ENCODE peak calls at places on chromosomes 7 and 10, in nine cellular contexts. U is esophagus squamous epithelium, P is IMR-90, A is adrenal gland, L is prostate gland, D is heart left ventricle, X is body of pancreas, R is A549, J is NB4. H is an unnamed sample.

GRCh38 chr10:102434251-102434913 is 2.0 kb upstream of the CUEDC2 start:
- DNase-seq in U (no peak), P (peak), A (peak), L (no peak), D (no peak), X (no peak), R (no peak), J (peak), H (no peak)

GRCh38 chr10:26232174-26232573 is 15.6 kb downstream of the GAD2 start:
- DNase-seq in U (no peak), P (no peak), A (no peak), L (no peak), D (no peak), X (no peak), R (no peak), J (no peak), H (no peak)

GRCh38 chr10:44811072-44811471 is 100.1 kb upstream of the TMEM72 start:
- DNase-seq in U (no peak), P (peak), A (no peak), L (no peak), D (peak), X (peak), R (no peak), J (no peak), H (no peak)

GRCh38 chr10:91856637-91857036 is 52.6 kb downstream of the FGFBP3 start:
- DNase-seq in U (no peak), P (no peak), A (no peak), L (no peak), D (no peak), X (no peak), R (no peak), J (peak), H (no peak)

GRCh38 chr10:89468625-89469024 is 54.3 kb downstream of the IFIT5 start:
- DNase-seq in U (no peak), P (no peak), A (no peak), L (no peak), D (no peak), X (peak), R (no peak), J (no peak), H (no peak)

GRCh38 chr10:132899054-132899750 is 43.2 kb downstream of the CFAP46 start:
- DNase-seq in U (no peak), P (no peak), A (no peak), L (no peak), D (no peak), X (no peak), R (no peak), J (no peak), H (no peak)

GRCh38 chr7:138245682-138246081 is 169.4 kb downstream of the AKR1D1 start:
- DNase-seq in U (no peak), P (no peak), A (no peak), L (no peak), D (no peak), X (no peak), R (no peak), J (peak), H (no peak)

GRCh38 chr7:100493476-100494264 is 9.9 kb downstream of the NYAP1 start:
- DNase-seq in U (no peak), P (no peak), A (no peak), L (no peak), D (peak), X (peak), R (no peak), J (peak), H (no peak)

GRCh38 chr7:105493928-105494325 is 28.1 kb downstream of the PUS7 start:
- DNase-seq in U (no peak), P (peak), A (no peak), L (peak), D (no peak), X (no peak), R (no peak), J (no peak), H (no peak)

GRCh38 chr10:72072639-72073038 is 15.7 kb downstream of the SPOCK2 start:
- DNase-seq in U (no peak), P (no peak), A (no peak), L (no peak), D (peak), X (no peak), R (no peak), J (no peak), H (no peak)

GRCh38 chr10:13233358-13233757 is 816 bp downstream of the UCMA start:
- DNase-seq in U (no peak), P (no peak), A (no peak), L (no peak), D (no peak), X (no peak), R (no peak), J (no peak), H (no peak)

GRCh38 chr10:21097926-21098355 is 200.8 kb upstream of the NEBL start:
- DNase-seq in U (no peak), P (no peak), A (no peak), L (no peak), D (no peak), X (no peak), R (no peak), J (no peak), H (no peak)

GRCh38 chr7:113085781-113086390 is 741 bp downstream of the GPR85 start:
- DNase-seq in U (no peak), P (peak), A (no peak), L (no peak), D (no peak), X (peak), R (no peak), J (peak), H (no peak)

GRCh38 chr7:149310113-149310836 is 48.3 kb downstream of the ZNF783 start:
- DNase-seq in U (no peak), P (peak), A (no peak), L (no peak), D (no peak), X (peak), R (peak), J (peak), H (peak)

GRCh38 chr10:78947226-78947625 is 121.5 kb upstream of the ZMIZ1 start:
- DNase-seq in U (no peak), P (no peak), A (no peak), L (no peak), D (no peak), X (no peak), R (no peak), J (no peak), H (no peak)

GRCh38 chr10:49534670-49535381 is 4.1 kb downstream of the ERCC6 start:
- DNase-seq in U (no peak), P (peak), A (no peak), L (no peak), D (no peak), X (no peak), R (no peak), J (peak), H (peak)

GRCh38 chr7:112140600-112140999 is 65.6 kb downstream of the DOCK4 start:
- DNase-seq in U (no peak), P (no peak), A (no peak), L (no peak), D (no peak), X (no peak), R (no peak), J (no peak), H (no peak)

GRCh38 chr7:84524714-84525694 is 330.4 kb upstream of the SEMA3A start:
- DNase-seq in U (no peak), P (peak), A (no peak), L (no peak), D (no peak), X (no peak), R (peak), J (no peak), H (no peak)

GRCh38 chr7:132980406-132980805 is 101.5 kb downstream of the CHCHD3 start:
- DNase-seq in U (no peak), P (peak), A (no peak), L (no peak), D (no peak), X (no peak), R (no peak), J (no peak), H (no peak)

GRCh38 chr10:77969029-77969635 is 42.6 kb upstream of the DLG5 start:
- DNase-seq in U (no peak), P (no peak), A (no peak), L (no peak), D (no peak), X (no peak), R (no peak), J (no peak), H (no peak)

GRCh38 chr10:102628451-102628911 is 15.8 kb upstream of the TRIM8 start:
- DNase-seq in U (no peak), P (no peak), A (peak), L (no peak), D (peak), X (no peak), R (no peak), J (no peak), H (no peak)

GRCh38 chr10:124576526-124577420 is 115.2 kb downstream of the LHPP start:
- DNase-seq in U (no peak), P (no peak), A (no peak), L (no peak), D (peak), X (no peak), R (no peak), J (no peak), H (no peak)

GRCh38 chr7:18457832-18458231 is 37.7 kb upstream of the HDAC9 start:
- DNase-seq in U (no peak), P (no peak), A (no peak), L (no peak), D (peak), X (no peak), R (no peak), J (no peak), H (no peak)

GRCh38 chr7:151057038-151057736 is 510 bp downstream of the CDK5 start:
- DNase-seq in U (no peak), P (no peak), A (no peak), L (no peak), D (no peak), X (peak), R (peak), J (peak), H (peak)

GRCh38 chr7:111352319-111352718 is 210.0 kb downstream of the IMMP2L start:
- DNase-seq in U (no peak), P (no peak), A (no peak), L (no peak), D (no peak), X (no peak), R (no peak), J (no peak), H (no peak)

GRCh38 chr7:128217972-128218652 is 23.0 kb upstream of the LEP start:
- DNase-seq in U (no peak), P (no peak), A (no peak), L (no peak), D (no peak), X (no peak), R (peak), J (peak), H (no peak)

GRCh38 chr7:16027396-16027795 is 340.9 kb upstream of the MEOX2 start:
- DNase-seq in U (no peak), P (peak), A (no peak), L (no peak), D (no peak), X (no peak), R (no peak), J (no peak), H (no peak)

GRCh38 chr10:2866569-2866968 is 200.8 kb upstream of the PFKP start:
- DNase-seq in U (no peak), P (no peak), A (no peak), L (no peak), D (no peak), X (no peak), R (no peak), J (no peak), H (no peak)

GRCh38 chr7:23020742-23021401 is 6.9 kb upstream of the HYCC1 start:
- DNase-seq in U (no peak), P (peak), A (no peak), L (no peak), D (peak), X (no peak), R (no peak), J (no peak), H (peak)

GRCh38 chr10:2928219-2928840 is 139.0 kb upstream of the PFKP start:
- DNase-seq in U (no peak), P (peak), A (peak), L (peak), D (peak), X (peak), R (peak), J (peak), H (peak)

GRCh38 chr10:117365612-117366011 is 9.6 kb downstream of the PDZD8 start:
- DNase-seq in U (no peak), P (no peak), A (no peak), L (no peak), D (no peak), X (peak), R (no peak), J (no peak), H (no peak)

GRCh38 chr7:152894295-152895170 is 135.0 kb downstream of the ACTR3B start:
- DNase-seq in U (no peak), P (no peak), A (no peak), L (no peak), D (no peak), X (no peak), R (peak), J (peak), H (no peak)

GRCh38 chr7:6272481-6273323 is at the start of gene CYTH3:
- DNase-seq in U (no peak), P (peak), A (peak), L (peak), D (peak), X (peak), R (peak), J (peak), H (peak)

GRCh38 chr7:56106108-56107073 is at the start of gene CHCHD2:
- DNase-seq in U (peak), P (peak), A (peak), L (peak), D (peak), X (peak), R (peak), J (peak), H (peak)
- TF ChIP-seq POLR2A in U (peak), P (peak), A (peak), L (peak), D (peak), X (peak), R (peak), J (peak), H (peak)

GRCh38 chr7:44965441-44965903 is 13.3 kb downstream of the MYO1G start:
- DNase-seq in U (no peak), P (no peak), A (no peak), L (no peak), D (no peak), X (no peak), R (no peak), J (peak), H (no peak)

GRCh38 chr7:44964831-44965440 is 13.9 kb downstream of the MYO1G start:
- DNase-seq in U (no peak), P (no peak), A (no peak), L (no peak), D (no peak), X (no peak), R (no peak), J (peak), H (no peak)

GRCh38 chr7:44965937-44966730 is 12.7 kb downstream of the MYO1G start:
- DNase-seq in U (no peak), P (no peak), A (no peak), L (no peak), D (no peak), X (no peak), R (no peak), J (peak), H (no peak)

GRCh38 chr7:44963526-44964290 is 15.1 kb downstream of the MYO1G start:
- DNase-seq in U (no peak), P (no peak), A (no peak), L (no peak), D (no peak), X (no peak), R (no peak), J (peak), H (no peak)

DNA sequence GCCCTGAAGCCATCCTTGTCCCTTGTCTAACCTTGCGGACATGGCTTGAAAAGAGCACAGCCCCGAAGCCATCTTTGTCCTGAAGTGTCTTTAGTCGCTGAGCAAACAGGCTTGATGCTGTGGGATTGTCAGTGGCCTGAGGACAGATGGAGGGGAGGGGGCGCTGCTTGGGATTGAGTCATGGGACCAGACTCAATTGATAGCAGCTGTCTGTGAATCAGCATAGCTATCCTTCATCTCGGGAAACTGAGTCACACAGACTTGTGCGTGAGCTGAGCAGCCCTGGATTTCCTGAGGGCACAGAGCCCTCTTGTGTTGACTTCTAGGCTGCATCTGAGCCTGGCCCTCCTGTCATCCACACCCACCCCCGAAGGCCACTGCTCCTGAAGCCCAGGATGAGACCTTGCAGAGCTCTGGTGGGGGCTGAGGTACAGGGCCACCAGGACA is 14.4 kb downstream of the MYO1G start:
- DNase-seq in U (no peak), P (peak), A (no peak), L (no peak), D (no peak), X (no peak), R (peak), J (peak), H (no peak)
- TF ChIP-seq POLR2A in U (no peak), P (no peak), A (no peak), L (no peak), D (no peak), X (no peak), R (no peak), J (peak), H (no peak)

DNA sequence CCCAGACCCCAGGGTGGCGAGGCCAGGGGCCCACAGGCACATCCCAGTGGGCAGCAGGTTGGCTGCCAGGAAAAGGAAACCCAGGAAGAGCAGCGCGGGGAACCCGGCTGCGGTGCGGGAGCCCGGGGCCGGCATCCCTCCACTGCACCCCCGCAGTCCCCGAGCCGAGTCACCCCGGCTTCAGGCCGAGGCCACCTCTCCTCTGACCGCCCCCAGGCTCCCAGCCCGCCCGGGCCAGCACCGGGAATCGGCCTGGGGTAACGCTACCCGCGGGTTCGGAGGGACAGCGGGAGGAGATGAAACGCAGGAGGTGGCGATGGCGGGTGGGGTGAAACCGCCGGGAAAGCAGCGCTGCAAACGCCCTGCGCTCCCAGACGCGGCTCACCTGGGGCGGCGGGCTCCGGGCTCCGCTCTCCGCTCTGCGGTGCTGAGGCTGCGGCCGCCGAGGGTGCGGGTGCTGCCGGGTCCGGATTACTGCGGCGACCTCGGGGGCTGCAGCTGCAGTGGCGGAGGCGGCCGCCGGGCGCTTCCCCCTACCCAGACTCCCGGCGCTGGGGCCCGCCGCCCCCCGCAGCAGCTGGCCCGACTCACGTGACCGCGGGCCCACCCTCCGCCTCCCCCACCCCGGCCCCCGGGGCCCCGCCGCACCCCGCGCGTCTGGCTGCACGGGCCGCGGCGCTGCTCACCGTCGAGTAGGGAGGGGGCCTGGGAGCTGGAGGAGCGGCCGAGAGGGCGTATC is at the start of gene SCRN1:
- DNase-seq in U (no peak), P (peak), A (no peak), L (peak), D (peak), X (peak), R (peak), J (peak), H (peak)
- TF ChIP-seq POLR2A in U (peak), P (no peak), A (peak), L (peak), D (no peak), X (peak), R (peak), J (no peak), H (no peak)

GRCh38 chr10:97517778-97518561 is 19.2 kb downstream of the UBTD1 start:
- DNase-seq in U (no peak), P (no peak), A (no peak), L (no peak), D (no peak), X (no peak), R (no peak), J (no peak), H (peak)
- TF ChIP-seq POLR2A in U (no peak), P (no peak), A (no peak), L (no peak), D (no peak), X (no peak), R (no peak), J (no peak), H (no peak)

GRCh38 chr10:931326-932318 is at the start of gene LARP4B:
- DNase-seq in U (peak), P (peak), A (peak), L (peak), D (peak), X (peak), R (peak), J (peak), H (peak)
- TF ChIP-seq POLR2A in U (peak), P (peak), A (peak), L (peak), D (peak), X (peak), R (peak), J (peak), H (peak)

DNA sequence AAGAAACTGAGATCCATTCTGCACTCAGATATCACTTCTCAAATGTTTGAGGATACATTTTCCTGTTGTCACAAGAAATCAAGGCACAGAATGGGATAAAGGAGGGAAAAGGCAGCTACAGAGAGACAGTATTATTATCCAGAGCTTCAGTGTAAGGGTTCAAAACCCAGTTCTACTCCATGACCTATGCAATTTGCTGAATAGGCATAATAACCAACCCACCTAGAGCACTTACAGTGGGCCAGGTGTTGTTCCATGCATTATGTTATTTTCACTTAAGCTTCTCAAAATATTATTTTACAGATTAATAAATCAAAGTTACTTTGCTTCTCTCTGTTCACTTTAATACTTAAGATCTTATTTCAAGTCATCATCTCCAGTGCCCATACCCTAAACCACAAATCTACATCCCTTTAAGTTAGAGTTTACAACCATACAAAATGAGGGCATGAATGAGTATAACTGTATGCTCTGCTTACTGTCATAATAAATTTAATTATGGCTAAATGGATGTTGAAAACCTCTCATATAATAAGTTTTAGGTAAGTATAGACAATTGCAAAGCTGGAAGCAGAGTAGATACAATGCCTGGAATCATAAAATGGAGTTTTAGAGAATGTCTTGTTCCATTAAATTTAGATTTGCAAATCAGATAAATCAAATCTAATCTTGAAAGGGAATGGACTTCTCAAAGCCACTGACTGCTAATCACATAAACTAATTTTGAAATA is 28.1 kb upstream of the PCLO start:
- DNase-seq in U (no peak), P (no peak), A (no peak), L (no peak), D (no peak), X (no peak), R (no peak), J (no peak), H (no peak)
- TF ChIP-seq POLR2A in U (no peak), P (no peak), A (no peak), L (no peak), D (no peak), X (no peak), R (no peak), J (no peak), H (no peak)